ENCODE peak calls at places on chromosomes 7 and 10, in seven cellular contexts. S is left ventricle myocardium inferior, R is NT2/D1, Y is stomach, P is BJ, V is hepatocyte, B is fibroblast of the aortic adventitia. N is an unnamed sample.

GRCh38 chr7:112411186-112411795 is 39.0 kb upstream of the IFRD1 start:
- DNase-seq in V (peak), B (peak), R (no peak), P (no peak), S (no peak), Y (no peak), N (peak)

GRCh38 chr7:81185072-81185471 is 266.2 kb upstream of the SEMA3C start:
- DNase-seq in B (no peak), Y (no peak), S (no peak), R (no peak), P (no peak), V (no peak), N (no peak)

GRCh38 chr7:100565133-100565571 is 8.5 kb downstream of the SAP25 start:
- DNase-seq in V (no peak), S (no peak), B (no peak), R (no peak), Y (no peak), P (no peak), N (no peak)

GRCh38 chr10:26881600-26882331 is 21.0 kb upstream of the ABI1 start:
- DNase-seq in B (peak), V (peak), R (peak), P (no peak), Y (no peak), S (no peak), N (peak)

GRCh38 chr10:15140640-15141039 is 27.9 kb downstream of the NMT2 start:
- DNase-seq in Y (no peak), R (no peak), S (no peak), B (no peak), P (no peak), V (no peak), N (no peak)

GRCh38 chr7:55538538-55538937 is 33.8 kb downstream of the VOPP1 start:
- DNase-seq in S (no peak), B (peak), P (peak), Y (no peak), V (peak), R (no peak), N (peak)

GRCh38 chr7:147245274-147245673 is 1128.7 kb downstream of the CNTNAP2 start:
- DNase-seq in Y (peak), P (no peak), S (no peak), V (peak), B (peak), R (peak), N (peak)

GRCh38 chr10:29621161-29621560 is 13.6 kb downstream of the SVIL start:
- DNase-seq in R (peak), S (no peak), V (peak), Y (no peak), P (no peak), B (peak), N (peak)

GRCh38 chr7:142248-142955 is 50.0 kb upstream of the FAM20C start:
- DNase-seq in S (peak), B (peak), Y (peak), V (peak), R (no peak), P (no peak), N (no peak)

GRCh38 chr7:435518-436366 is 83.9 kb downstream of the PDGFA start:
- DNase-seq in V (peak), Y (peak), B (peak), P (no peak), R (no peak), S (peak), N (no peak)

GRCh38 chr10:5533098-5533731 is 8.5 kb downstream of the CALML3 start:
- DNase-seq in P (no peak), B (no peak), S (no peak), Y (no peak), R (no peak), V (no peak), N (no peak)

GRCh38 chr7:135966341-135967043 is 10.7 kb downstream of the MTPN start:
- DNase-seq in P (no peak), Y (no peak), S (no peak), B (no peak), V (no peak), R (no peak), N (no peak)

GRCh38 chr7:38215734-38216670 is 38.0 kb downstream of the STARD3NL start:
- DNase-seq in Y (peak), R (peak), V (peak), B (peak), P (peak), S (peak), N (peak)

GRCh38 chr10:89122431-89123066 is 84.6 kb downstream of the CH25H start:
- DNase-seq in B (peak), V (no peak), P (no peak), Y (no peak), R (no peak), S (no peak), N (no peak)

GRCh38 chr10:69057951-69058297 is 30.0 kb upstream of the SRGN start:
- DNase-seq in P (no peak), R (no peak), B (peak), V (no peak), S (no peak), Y (no peak), N (peak)

GRCh38 chr10:116669832-116670644 is 49.3 kb downstream of the PNLIPRP2 start:
- DNase-seq in B (no peak), V (peak), R (peak), Y (no peak), P (no peak), S (no peak), N (no peak)

GRCh38 chr10:8180756-8181155 is 126.3 kb downstream of the GATA3 start:
- DNase-seq in Y (no peak), R (no peak), B (no peak), S (no peak), P (no peak), V (no peak), N (no peak)

GRCh38 chr7:95468071-95468470 is 17.7 kb upstream of the ASB4 start:
- DNase-seq in Y (no peak), P (no peak), V (no peak), S (no peak), R (no peak), B (no peak), N (no peak)

GRCh38 chr10:14584643-14585042 is 190.1 kb downstream of the FAM107B start:
- DNase-seq in V (no peak), R (no peak), S (no peak), B (no peak), Y (peak), P (no peak), N (no peak)

GRCh38 chr7:158973440-158973839 is 117.1 kb downstream of the DYNC2I1 start:
- DNase-seq in P (no peak), S (peak), Y (peak), V (peak), B (no peak), R (peak), N (peak)
- H3K4me3 ChIP-seq in P (peak), S (peak), Y (no peak), V (no peak), B (no peak), R (peak), N (no peak)

GRCh38 chr7:39217752-39218151 is 240.0 kb downstream of the POU6F2 start:
- DNase-seq in V (no peak), P (no peak), B (no peak), Y (no peak), S (no peak), R (no peak), N (no peak)
- H3K4me3 ChIP-seq in V (no peak), P (no peak), B (no peak), Y (no peak), S (no peak), R (no peak), N (no peak)

GRCh38 chr10:131003455-131003854 is 308.1 kb downstream of the TCERG1L start:
- DNase-seq in S (no peak), Y (no peak), P (no peak), R (no peak), B (no peak), V (no peak), N (no peak)

GRCh38 chr10:131002031-131002861 is 309.3 kb downstream of the TCERG1L start:
- DNase-seq in Y (no peak), R (peak), V (no peak), B (no peak), S (no peak), P (no peak), N (no peak)

GRCh38 chr10:131010965-131011575 is 300.5 kb downstream of the TCERG1L start:
- DNase-seq in R (no peak), S (no peak), B (no peak), P (no peak), Y (no peak), V (no peak), N (no peak)

GRCh38 chr10:131009801-131010200 is 301.7 kb downstream of the TCERG1L start:
- DNase-seq in Y (no peak), V (no peak), P (no peak), S (no peak), B (no peak), R (no peak), N (no peak)

GRCh38 chr10:131006458-131007256 is 304.9 kb downstream of the TCERG1L start:
- DNase-seq in R (no peak), B (no peak), V (no peak), S (no peak), Y (no peak), P (no peak), N (no peak)
- H3K4me3 ChIP-seq in R (no peak), B (no peak), V (no peak), S (no peak), Y (no peak), P (no peak), N (no peak)

GRCh38 chr7:50335230-50335794 is 30.8 kb downstream of the IKZF1 start:
- DNase-seq in S (no peak), V (no peak), B (no peak), Y (no peak), P (no peak), R (no peak), N (no peak)

GRCh38 chr7:50332241-50333176 is 28.0 kb downstream of the IKZF1 start:
- DNase-seq in B (no peak), V (no peak), S (no peak), R (no peak), P (no peak), Y (no peak), N (no peak)

GRCh38 chr7:50331564-50332208 is 27.2 kb downstream of the IKZF1 start:
- DNase-seq in V (no peak), P (no peak), Y (no peak), R (no peak), B (no peak), S (no peak), N (no peak)

GRCh38 chr7:50334341-50334994 is 30.0 kb downstream of the IKZF1 start:
- DNase-seq in R (no peak), V (no peak), S (no peak), B (no peak), P (no peak), Y (no peak), N (no peak)

DNA sequence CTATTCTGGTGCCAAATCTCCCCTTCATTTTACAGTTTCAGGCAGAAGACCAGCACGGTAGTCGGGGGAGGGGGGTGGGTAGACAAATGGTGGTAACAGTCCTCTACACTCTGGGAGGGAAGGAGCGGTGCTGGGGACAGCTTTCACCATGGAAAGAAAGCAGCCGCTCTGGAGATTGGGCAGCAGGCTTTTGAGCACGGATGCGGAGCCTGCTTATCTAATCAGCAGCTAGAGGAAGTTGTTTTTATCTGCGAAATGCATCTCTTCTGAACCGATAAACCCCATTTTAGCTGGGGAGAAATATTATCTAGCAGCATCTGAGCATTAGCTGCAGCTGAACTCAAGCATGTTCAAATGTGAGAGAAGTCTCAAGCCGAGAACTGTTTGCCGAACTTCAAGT is 28.8 kb downstream of the IKZF1 start:
- DNase-seq in R (no peak), V (no peak), Y (no peak), B (no peak), S (no peak), P (no peak), N (no peak)
- H3K4me3 ChIP-seq in R (no peak), V (no peak), Y (no peak), B (no peak), S (no peak), P (no peak), N (no peak)

GRCh38 chr7:110988890-110989501 is 101.9 kb upstream of the LRRN3 start:
- DNase-seq in R (no peak), P (no peak), S (no peak), B (peak), Y (no peak), V (no peak), N (no peak)
- H3K4me3 ChIP-seq in R (no peak), P (no peak), S (no peak), B (no peak), Y (no peak), V (no peak), N (no peak)